ENCODE peak calls at places on chromosomes 3 and 15, in nine cellular contexts. L is NCI-H1694 treated with DMSO at 0.1 percent for 48 hours; R is NCI-H2081; G is activated CD4-positive, alpha-beta T cell treated with anti-CD3 and anti-CD28 coated beads, Interleukin-2, amount 50 U/mL, for 4 hours; K is NCI-H345; H is GM12892; W is smooth muscle cell of the brain vasculature; J is GM20000; X is NCI-H1417 treated with DMSO at 0.1 percent for 48 hours. Z is an unnamed sample.

GRCh38 chr3:41265011-41265545 is 65.8 kb downstream of the CTNNB1 start:
- DNase-seq in L (no peak), R (no peak), G (no peak), K (no peak), H (no peak), W (peak), J (no peak), X (no peak), Z (no peak)

GRCh38 chr3:146640955-146641867 is 36.1 kb upstream of the PLSCR5 start:
- DNase-seq in L (peak), R (peak), G (no peak), K (peak), H (no peak), W (peak), J (peak), X (no peak), Z (no peak)

GRCh38 chr3:42780892-42781700 is 8.0 kb upstream of the CCDC13 start:
- DNase-seq in L (peak), R (peak), G (no peak), K (peak), H (peak), W (peak), J (peak), X (no peak), Z (no peak)

GRCh38 chr15:71691322-71691699 is 119.0 kb upstream of the NR2E3 start:
- DNase-seq in L (no peak), R (no peak), G (no peak), K (no peak), H (no peak), W (no peak), J (no peak), X (no peak), Z (no peak)

GRCh38 chr3:51703026-51703775 is 3.7 kb upstream of the GRM2 start:
- DNase-seq in L (no peak), R (peak), G (no peak), K (no peak), H (no peak), W (no peak), J (no peak), X (peak), Z (no peak)

GRCh38 chr3:64291345-64291744 is 66.1 kb upstream of the PRICKLE2 start:
- DNase-seq in L (no peak), R (no peak), G (no peak), K (no peak), H (no peak), W (no peak), J (no peak), X (no peak), Z (no peak)

GRCh38 chr3:149367021-149367840 is 10.2 kb downstream of the TM4SF1 start:
- DNase-seq in L (no peak), R (no peak), G (no peak), K (no peak), H (no peak), W (no peak), J (no peak), X (no peak), Z (no peak)

GRCh38 chr3:11226042-11226370 is 46.2 kb upstream of the ATG7 start:
- DNase-seq in L (no peak), R (no peak), G (no peak), K (no peak), H (no peak), W (no peak), J (no peak), X (no peak), Z (no peak)

GRCh38 chr3:195873971-195874370 is 34.4 kb downstream of the TNK2 start:
- DNase-seq in L (no peak), R (no peak), G (no peak), K (no peak), H (no peak), W (no peak), J (no peak), X (no peak), Z (no peak)

GRCh38 chr15:92843326-92843725 is 56.8 kb upstream of the CHD2 start:
- DNase-seq in L (no peak), R (no peak), G (no peak), K (no peak), H (no peak), W (no peak), J (no peak), X (no peak), Z (no peak)

GRCh38 chr3:81816473-81817260 is 55.2 kb upstream of the GBE1 start:
- DNase-seq in L (no peak), R (no peak), G (no peak), K (no peak), H (no peak), W (peak), J (peak), X (no peak), Z (peak)

GRCh38 chr3:16060358-16060852 is 114.1 kb upstream of the GALNT15 start:
- DNase-seq in L (no peak), R (no peak), G (no peak), K (no peak), H (no peak), W (peak), J (no peak), X (no peak), Z (peak)

GRCh38 chr3:161104561-161105551 is at the start of gene B3GALNT1:
- DNase-seq in L (no peak), R (peak), G (no peak), K (peak), H (peak), W (no peak), J (peak), X (no peak), Z (peak)

GRCh38 chr15:58840048-58840447 is 68.9 kb downstream of the MINDY2 start:
- DNase-seq in L (no peak), R (no peak), G (no peak), K (no peak), H (no peak), W (no peak), J (no peak), X (no peak), Z (no peak)

GRCh38 chr3:135650309-135650708 is 315.2 kb upstream of the PPP2R3A start:
- DNase-seq in L (no peak), R (no peak), G (no peak), K (no peak), H (no peak), W (no peak), J (no peak), X (no peak), Z (no peak)

GRCh38 chr15:25093455-25094029 is 138.8 kb downstream of the SNRPN start:
- DNase-seq in L (no peak), R (no peak), G (no peak), K (no peak), H (no peak), W (no peak), J (no peak), X (no peak), Z (peak)

GRCh38 chr3:169534439-169534838 is 129.1 kb downstream of the MECOM start:
- DNase-seq in L (no peak), R (no peak), G (no peak), K (no peak), H (no peak), W (no peak), J (no peak), X (no peak), Z (no peak)

GRCh38 chr3:29642393-29643033 is 361.6 kb downstream of the RBMS3 start:
- DNase-seq in L (no peak), R (no peak), G (no peak), K (no peak), H (no peak), W (peak), J (no peak), X (no peak), Z (no peak)

GRCh38 chr3:15794303-15794771 is 3.4 kb downstream of the ANKRD28 start:
- DNase-seq in L (no peak), R (no peak), G (no peak), K (no peak), H (no peak), W (no peak), J (peak), X (no peak), Z (no peak)

GRCh38 chr3:120092444-120092843 is 1.8 kb downstream of the GSK3B start:
- DNase-seq in L (no peak), R (no peak), G (no peak), K (no peak), H (no peak), W (no peak), J (no peak), X (no peak), Z (no peak)

GRCh38 chr15:85785887-85786777 is 8.6 kb downstream of the KLHL25 start:
- DNase-seq in L (no peak), R (peak), G (no peak), K (peak), H (no peak), W (no peak), J (no peak), X (peak), Z (peak)

GRCh38 chr3:25885544-25885943 is 95.7 kb downstream of the OXSM start:
- DNase-seq in L (no peak), R (no peak), G (no peak), K (no peak), H (no peak), W (no peak), J (no peak), X (no peak), Z (no peak)

GRCh38 chr15:75577401-75578205 is 1.5 kb downstream of the PTPN9 start:
- DNase-seq in L (peak), R (no peak), G (no peak), K (no peak), H (no peak), W (no peak), J (no peak), X (no peak), Z (no peak)

GRCh38 chr3:107416886-107417285 is 39.6 kb downstream of the CCDC54 start:
- DNase-seq in L (no peak), R (no peak), G (no peak), K (no peak), H (no peak), W (no peak), J (no peak), X (no peak), Z (no peak)

GRCh38 chr3:42902257-42902656 is 3.7 kb upstream of the ZNF662 start:
- DNase-seq in L (no peak), R (no peak), G (no peak), K (no peak), H (no peak), W (no peak), J (no peak), X (no peak), Z (no peak)

GRCh38 chr3:1294566-1294965 is 201.7 kb downstream of the CNTN6 start:
- DNase-seq in L (no peak), R (no peak), G (no peak), K (no peak), H (no peak), W (no peak), J (no peak), X (no peak), Z (no peak)

GRCh38 chr3:197598404-197598980 is 42.7 kb upstream of the BDH1 start:
- DNase-seq in L (no peak), R (no peak), G (no peak), K (no peak), H (no peak), W (no peak), J (no peak), X (no peak), Z (no peak)

GRCh38 chr3:14360123-14360881 is 42.1 kb upstream of the SLC6A6 start:
- DNase-seq in L (no peak), R (no peak), G (no peak), K (no peak), H (no peak), W (no peak), J (no peak), X (no peak), Z (no peak)

GRCh38 chr3:106628407-106628806 is 748.8 kb upstream of the CCDC54 start:
- DNase-seq in L (no peak), R (no peak), G (no peak), K (no peak), H (no peak), W (no peak), J (no peak), X (no peak), Z (no peak)

GRCh38 chr3:131163-131889 is 65.2 kb upstream of the CHL1 start:
- DNase-seq in L (peak), R (no peak), G (no peak), K (peak), H (no peak), W (no peak), J (no peak), X (no peak), Z (no peak)

GRCh38 chr15:99076555-99077308 is 28.1 kb upstream of the SYNM start:
- DNase-seq in L (peak), R (peak), G (peak), K (peak), H (no peak), W (peak), J (peak), X (peak), Z (peak)

GRCh38 chr3:59772416-59773408 is 722.9 kb upstream of the CFAP20DC start:
- DNase-seq in L (no peak), R (no peak), G (peak), K (no peak), H (no peak), W (no peak), J (no peak), X (no peak), Z (no peak)

GRCh38 chr15:101048191-101049011 is 129.2 kb downstream of the LRRK1 start:
- DNase-seq in L (no peak), R (no peak), G (no peak), K (no peak), H (no peak), W (no peak), J (no peak), X (no peak), Z (peak)

GRCh38 chr3:172816968-172817367 is 66.4 kb downstream of the ECT2 start:
- DNase-seq in L (no peak), R (no peak), G (no peak), K (no peak), H (no peak), W (no peak), J (no peak), X (no peak), Z (no peak)

GRCh38 chr3:143763568-143764162 is 84.6 kb downstream of the SLC9A9 start:
- DNase-seq in L (peak), R (no peak), G (no peak), K (no peak), H (no peak), W (no peak), J (no peak), X (no peak), Z (no peak)

GRCh38 chr3:24410861-24411260 is 83.8 kb downstream of the THRB start:
- DNase-seq in L (no peak), R (no peak), G (no peak), K (no peak), H (no peak), W (no peak), J (no peak), X (no peak), Z (no peak)

Z was measured in left lobe of liver.